ENCODE peak calls at places on chromosomes 2 and 18, in eight cellular contexts. One of them, this sample, is unnamed.

GRCh38 chr2:127640082-127641072 is 5.6 kb upstream of the GPR17 start:
- DNase-seq in fibroblast of pulmonary artery: no peak
- DNase-seq in heart left ventricle: no peak
- DNase-seq in substantia nigra: no peak
- DNase-seq in AG08396: no peak
- DNase-seq in activated CD4-positive, alpha-beta T cell treated with anti-CD3 and anti-CD28 coated beads for 48 hours: peak
- DNase-seq in stimulated activated CD8-positive, alpha-beta memory T cell treated with anti-CD3 and anti-CD28 coated beads, Interleukin-2, amount 100 ng/mL, for 1 hour: no peak
- DNase-seq in GM04503: no peak
- DNase-seq in this sample: no peak

GRCh38 chr2:1743396-1744150 is 742 bp downstream of the PXDN start:
- DNase-seq in heart left ventricle: peak
- DNase-seq in AG08396: peak
- DNase-seq in activated CD4-positive, alpha-beta T cell treated with anti-CD3 and anti-CD28 coated beads for 48 hours: no peak
- DNase-seq in stimulated activated CD8-positive, alpha-beta memory T cell treated with anti-CD3 and anti-CD28 coated beads, Interleukin-2, amount 100 ng/mL, for 1 hour: no peak
- DNase-seq in GM04503: no peak
- DNase-seq in fibroblast of pulmonary artery: peak
- DNase-seq in substantia nigra: no peak
- DNase-seq in this sample: no peak

GRCh38 chr2:101766871-101767739 is 69.6 kb downstream of the MAP4K4 start:
- DNase-seq in substantia nigra: no peak
- DNase-seq in heart left ventricle: no peak
- DNase-seq in fibroblast of pulmonary artery: peak
- DNase-seq in stimulated activated CD8-positive, alpha-beta memory T cell treated with anti-CD3 and anti-CD28 coated beads, Interleukin-2, amount 100 ng/mL, for 1 hour: no peak
- DNase-seq in GM04503: peak
- DNase-seq in activated CD4-positive, alpha-beta T cell treated with anti-CD3 and anti-CD28 coated beads for 48 hours: no peak
- DNase-seq in AG08396: peak
- DNase-seq in this sample: no peak

GRCh38 chr2:192157776-192158175 is 37.0 kb downstream of the TMEFF2 start:
- DNase-seq in stimulated activated CD8-positive, alpha-beta memory T cell treated with anti-CD3 and anti-CD28 coated beads, Interleukin-2, amount 100 ng/mL, for 1 hour: no peak
- DNase-seq in AG08396: no peak
- DNase-seq in heart left ventricle: no peak
- DNase-seq in fibroblast of pulmonary artery: no peak
- DNase-seq in GM04503: no peak
- DNase-seq in activated CD4-positive, alpha-beta T cell treated with anti-CD3 and anti-CD28 coated beads for 48 hours: no peak
- DNase-seq in substantia nigra: peak
- DNase-seq in this sample: no peak

GRCh38 chr18:3140986-3141639 is 78.7 kb downstream of the MYOM1 start:
- DNase-seq in heart left ventricle: no peak
- DNase-seq in substantia nigra: no peak
- DNase-seq in AG08396: no peak
- DNase-seq in activated CD4-positive, alpha-beta T cell treated with anti-CD3 and anti-CD28 coated beads for 48 hours: no peak
- DNase-seq in stimulated activated CD8-positive, alpha-beta memory T cell treated with anti-CD3 and anti-CD28 coated beads, Interleukin-2, amount 100 ng/mL, for 1 hour: no peak
- DNase-seq in fibroblast of pulmonary artery: no peak
- DNase-seq in GM04503: no peak
- DNase-seq in this sample: no peak

GRCh38 chr2:177923323-177923722 is 149.3 kb downstream of the PDE11A start:
- DNase-seq in activated CD4-positive, alpha-beta T cell treated with anti-CD3 and anti-CD28 coated beads for 48 hours: no peak
- DNase-seq in fibroblast of pulmonary artery: no peak
- DNase-seq in GM04503: no peak
- DNase-seq in heart left ventricle: no peak
- DNase-seq in AG08396: no peak
- DNase-seq in substantia nigra: no peak
- DNase-seq in stimulated activated CD8-positive, alpha-beta memory T cell treated with anti-CD3 and anti-CD28 coated beads, Interleukin-2, amount 100 ng/mL, for 1 hour: no peak
- DNase-seq in this sample: no peak

GRCh38 chr18:55236150-55236931 is 277.1 kb upstream of the CCDC68 start:
- DNase-seq in GM04503: no peak
- DNase-seq in fibroblast of pulmonary artery: peak
- DNase-seq in AG08396: no peak
- DNase-seq in heart left ventricle: no peak
- DNase-seq in stimulated activated CD8-positive, alpha-beta memory T cell treated with anti-CD3 and anti-CD28 coated beads, Interleukin-2, amount 100 ng/mL, for 1 hour: no peak
- DNase-seq in substantia nigra: no peak
- DNase-seq in activated CD4-positive, alpha-beta T cell treated with anti-CD3 and anti-CD28 coated beads for 48 hours: no peak
- DNase-seq in this sample: peak

GRCh38 chr18:22348521-22349316 is 69.0 kb downstream of the CTAGE1 start:
- DNase-seq in stimulated activated CD8-positive, alpha-beta memory T cell treated with anti-CD3 and anti-CD28 coated beads, Interleukin-2, amount 100 ng/mL, for 1 hour: no peak
- DNase-seq in fibroblast of pulmonary artery: peak
- DNase-seq in activated CD4-positive, alpha-beta T cell treated with anti-CD3 and anti-CD28 coated beads for 48 hours: no peak
- DNase-seq in GM04503: no peak
- DNase-seq in substantia nigra: no peak
- DNase-seq in AG08396: peak
- DNase-seq in heart left ventricle: peak
- DNase-seq in this sample: peak

GRCh38 chr2:42010743-42011298 is 37.0 kb upstream of the PKDCC start:
- DNase-seq in stimulated activated CD8-positive, alpha-beta memory T cell treated with anti-CD3 and anti-CD28 coated beads, Interleukin-2, amount 100 ng/mL, for 1 hour: no peak
- DNase-seq in activated CD4-positive, alpha-beta T cell treated with anti-CD3 and anti-CD28 coated beads for 48 hours: no peak
- DNase-seq in heart left ventricle: no peak
- DNase-seq in fibroblast of pulmonary artery: peak
- DNase-seq in AG08396: peak
- DNase-seq in substantia nigra: no peak
- DNase-seq in GM04503: peak
- DNase-seq in this sample: no peak